ENCODE peak calls at places on chromosome 22, in seven cellular contexts. R is kidney, I is WTC11, H is A549, C is AG04450, E is colonic mucosa, N is dorsolateral prefrontal cortex. A is an unnamed sample.

GRCh38 chr22:41341990-41342389 is 39.8 kb upstream of the TEF start:
- DNase-seq in N (no peak), I (no peak), H (no peak), C (no peak), E (no peak), R (no peak), A (no peak)

GRCh38 chr22:30922151-30922611 is 46.4 kb downstream of the MORC2 start:
- DNase-seq in C (no peak), E (peak; percentile 67), R (peak; percentile 93), H (peak; percentile 23), I (no peak), N (peak; percentile 52), A (no peak)

GRCh38 chr22:30876925-30877553 is 91.5 kb downstream of the MORC2 start:
- DNase-seq in H (no peak), E (no peak), C (no peak), R (peak; percentile 72), I (no peak), N (peak; percentile 69), A (no peak)

GRCh38 chr22:11628651-11629511 is 3899.1 kb upstream of the OR11H1 start:
- DNase-seq in H (no peak), C (no peak), N (no peak), I (no peak), R (peak; percentile 82), E (no peak), A (no peak)

GRCh38 chr22:45918455-45919370 is 58.2 kb downstream of the WNT7B start:
- DNase-seq in E (no peak), C (no peak), N (no peak), R (peak; percentile 90), I (no peak), H (peak; percentile 85), A (no peak)

GRCh38 chr22:24040946-24041345 is 29.8 kb downstream of the CABIN1 start:
- DNase-seq in N (no peak), I (no peak), C (no peak), H (no peak), E (no peak), R (no peak), A (no peak)

GRCh38 chr22:17773606-17774205 is 563 bp downstream of the BID start:
- DNase-seq in I (peak; percentile 73), C (no peak), E (peak; percentile 59), H (peak; percentile 12), R (no peak), N (no peak), A (no peak)

GRCh38 chr22:25203082-25203481 is 3.4 kb downstream of the CRYBB3 start:
- DNase-seq in N (no peak), I (no peak), R (no peak), H (no peak), E (no peak), C (no peak), A (no peak)

GRCh38 chr22:50153756-50154140 is 16.8 kb upstream of the PANX2 start:
- DNase-seq in N (no peak), R (no peak), H (no peak), E (no peak), C (no peak), I (no peak), A (no peak)

GRCh38 chr22:33682927-33683326 is 237.3 kb downstream of the LARGE1 start:
- DNase-seq in R (no peak), C (no peak), E (no peak), N (no peak), I (no peak), H (no peak), A (no peak)

GRCh38 chr22:42434748-42435425 is 2.7 kb upstream of the NFAM1 start:
- DNase-seq in E (no peak), R (no peak), C (no peak), N (no peak), I (no peak), H (no peak), A (no peak)

GRCh38 chr22:46801331-46801811 is 38.9 kb downstream of the TBC1D22A start:
- DNase-seq in I (no peak), C (no peak), H (no peak), E (no peak), N (no peak), R (peak; percentile 46), A (no peak)

GRCh38 chr22:41619979-41620645 is 731 bp downstream of the DESI1 start:
- DNase-seq in I (peak; percentile 54), H (no peak), R (peak; percentile 84), C (no peak), E (peak; percentile 60), N (peak; percentile 51), A (no peak)

GRCh38 chr22:45125198-45125597 is 38.5 kb upstream of the NUP50 start:
- DNase-seq in N (no peak), R (no peak), E (no peak), H (no peak), C (peak; percentile 67), I (no peak), A (peak; percentile 37)

GRCh38 chr22:31377609-31378008 is 21.8 kb upstream of the DRG1 start:
- DNase-seq in N (no peak), H (no peak), I (no peak), C (no peak), E (no peak), R (no peak), A (no peak)

GRCh38 chr22:25404923-25405853 is 159.3 kb upstream of the GRK3 start:
- DNase-seq in N (peak; percentile 82), C (no peak), R (peak; percentile 94), H (peak; percentile 42), E (peak; percentile 83), I (no peak), A (peak; percentile 24)

GRCh38 chr22:28821452-28821851 is 21.1 kb upstream of the XBP1 start:
- DNase-seq in R (no peak), N (no peak), E (no peak), H (no peak), C (no peak), I (no peak), A (no peak)

GRCh38 chr22:38727530-38728451 is 22.0 kb downstream of the GTPBP1 start:
- DNase-seq in C (no peak), R (peak; percentile 63), I (no peak), N (peak; percentile 21), H (no peak), E (no peak), A (no peak)

GRCh38 chr22:10781571-10782403 is 4746.2 kb upstream of the OR11H1 start:
- DNase-seq in H (no peak), C (no peak), R (no peak), I (no peak), E (no peak), N (no peak), A (no peak)

GRCh38 chr22:37276771-37277170 is 5.5 kb upstream of the CYTH4 start:
- DNase-seq in R (peak; percentile 32), C (no peak), E (no peak), H (no peak), I (no peak), N (no peak), A (no peak)

GRCh38 chr22:37275622-37276021 is 6.7 kb upstream of the CYTH4 start:
- DNase-seq in R (no peak), H (no peak), C (no peak), N (no peak), E (no peak), I (no peak), A (no peak)

GRCh38 chr22:37273846-37274225 is 8.5 kb upstream of the CYTH4 start:
- DNase-seq in H (no peak), N (no peak), E (no peak), C (no peak), R (no peak), I (no peak), A (no peak)

GRCh38 chr22:37274380-37274862 is 7.9 kb upstream of the CYTH4 start:
- DNase-seq in I (no peak), R (peak; percentile 71), H (no peak), C (no peak), E (peak; percentile 36), N (peak; percentile 49), A (no peak)

DNA sequence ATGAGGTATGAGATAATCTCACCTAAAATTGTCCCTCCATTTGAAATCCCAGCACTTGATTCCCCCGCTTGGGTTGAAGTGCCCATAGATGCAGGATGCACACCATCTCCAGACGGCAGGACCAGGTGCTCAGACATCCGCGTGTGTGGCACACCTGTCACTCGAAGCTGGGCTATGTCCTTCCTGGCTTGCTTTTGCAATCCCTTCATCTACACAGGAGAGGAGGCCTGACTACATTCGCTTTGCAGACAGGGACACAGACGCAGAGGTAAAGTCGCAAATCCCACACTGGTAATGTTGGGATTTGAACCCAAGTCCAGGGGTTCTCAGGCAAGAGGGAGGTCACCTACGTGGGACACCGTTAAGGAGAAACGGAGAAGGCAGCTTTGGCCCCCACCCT is 7.2 kb upstream of the CYTH4 start:
- DNase-seq in I (no peak), R (peak; percentile 27), C (no peak), H (no peak), N (no peak), E (no peak), A (no peak)
- TF ChIP-seq CTCF in I (no peak), R (no peak), C (no peak), H (no peak), N (no peak), E (no peak), A (no peak)

GRCh38 chr22:32677876-32678275 is 123.6 kb upstream of the TIMP3 start:
- DNase-seq in I (no peak), H (no peak), C (no peak), E (no peak), N (no peak), R (no peak), A (no peak)
- TF ChIP-seq CTCF in I (no peak), H (no peak), C (no peak), E (no peak), N (no peak), R (no peak), A (no peak)

GRCh38 chr22:22207845-22208564 is 36.6 kb upstream of the VPREB1 start:
- DNase-seq in I (peak; percentile 86), R (peak; percentile 88), E (peak; percentile 61), N (no peak), H (peak; percentile 70), C (peak; percentile 39), A (peak; percentile 31)
- TF ChIP-seq CTCF in I (peak; percentile 43), R (peak; percentile 66), E (peak; percentile 52), N (peak; percentile 30), H (peak; percentile 53), C (peak; percentile 83), A (peak; percentile 73)

GRCh38 chr22:22870577-22871398 is 16.8 kb upstream of the IGLL5 start:
- DNase-seq in E (no peak), I (no peak), H (no peak), C (no peak), R (no peak), N (no peak), A (no peak)
- TF ChIP-seq CTCF in E (no peak), I (peak; percentile 12), H (no peak), C (no peak), R (no peak), N (no peak), A (no peak)

GRCh38 chr22:37095113-37095512 is 14.4 kb downstream of the TMPRSS6 start:
- DNase-seq in H (no peak), C (no peak), E (no peak), N (no peak), I (no peak), R (no peak), A (no peak)

GRCh38 chr22:37100589-37101127 is 8.9 kb downstream of the TMPRSS6 start:
- DNase-seq in N (no peak), R (no peak), E (peak; percentile 52), C (no peak), H (no peak), I (no peak), A (no peak)

GRCh38 chr22:37103151-37103550 is 6.4 kb downstream of the TMPRSS6 start:
- DNase-seq in E (no peak), N (no peak), R (no peak), H (no peak), I (no peak), C (no peak), A (no peak)

GRCh38 chr22:37101311-37102063 is 8.0 kb downstream of the TMPRSS6 start:
- DNase-seq in N (no peak), E (peak; percentile 46), C (no peak), R (no peak), H (no peak), I (no peak), A (no peak)

GRCh38 chr22:37098976-37099577 is 10.4 kb downstream of the TMPRSS6 start:
- DNase-seq in I (peak; percentile 59), C (no peak), H (no peak), E (no peak), N (no peak), R (no peak), A (no peak)
- TF ChIP-seq CTCF in I (no peak), C (peak; percentile 22), H (no peak), E (no peak), N (no peak), R (no peak), A (no peak)

A was measured in AG09319.